ENCODE peak calls at places on chromosome 19, in eight cellular contexts. R, N, G, O, K, W, Q and U are unnamed samples. For H3K4me1, the result is how much of the 10 kb centered on the place peaks cover.

GRCh38 chr19:42280761-42281174 is 11.7 kb downstream of the CIC start:
- DNase-seq in N (no peak), R (no peak), O (no peak), Q (no peak), G (no peak), W (no peak), K (no peak), U (no peak)

GRCh38 chr19:3250675-3251074 is 26.2 kb downstream of the CELF5 start:
- DNase-seq in N (peak), R (no peak), K (peak), W (no peak), Q (peak), O (no peak), G (no peak), U (peak)

GRCh38 chr19:38869836-38870607 is 8.1 kb downstream of the RINL start:
- DNase-seq in O (peak), N (no peak), G (peak), K (peak), R (peak), Q (peak), W (peak), U (peak)

GRCh38 chr19:34975056-34975455 is 11.0 kb upstream of the ZNF792 start:
- DNase-seq in O (no peak), Q (no peak), R (no peak), W (no peak), G (no peak), K (no peak), N (no peak), U (no peak)

GRCh38 chr19:56597696-56598095 is 2.6 kb downstream of the ZNF71 start:
- DNase-seq in Q (no peak), O (no peak), G (no peak), K (no peak), W (no peak), R (no peak), N (no peak), U (no peak)

GRCh38 chr19:12112701-12113100 is 27.4 kb downstream of the ZNF20 start:
- DNase-seq in W (no peak), R (no peak), K (no peak), N (no peak), Q (no peak), G (no peak), O (no peak), U (no peak)

GRCh38 chr19:51783373-51783772 is 11.6 kb upstream of the FPR3 start:
- DNase-seq in R (no peak), W (no peak), G (no peak), K (no peak), Q (no peak), N (no peak), O (no peak), U (no peak)

GRCh38 chr19:9806781-9807180 is 12.1 kb downstream of the FBXL12 start:
- DNase-seq in K (no peak), N (no peak), R (no peak), O (no peak), G (no peak), Q (no peak), W (no peak), U (no peak)

GRCh38 chr19:1161716-1162115 is 12.4 kb downstream of the SBNO2 start:
- DNase-seq in N (peak), G (no peak), R (no peak), W (peak), Q (no peak), K (no peak), O (no peak), U (no peak)

GRCh38 chr19:3699071-3699740 is 1.1 kb downstream of the PIP5K1C start:
- DNase-seq in W (no peak), Q (peak), N (no peak), O (peak), G (peak), K (no peak), R (peak), U (peak)

GRCh38 chr19:29667941-29668340 is 2.7 kb downstream of the PLEKHF1 start:
- DNase-seq in Q (peak), R (no peak), W (peak), O (no peak), N (no peak), K (peak), G (no peak), U (peak)

GRCh38 chr19:29665826-29666633 is 769 bp downstream of the PLEKHF1 start:
- DNase-seq in K (no peak), W (peak), Q (no peak), R (peak), G (no peak), O (no peak), N (peak), U (peak)

GRCh38 chr19:29666634-29667389 is 1.6 kb downstream of the PLEKHF1 start:
- DNase-seq in O (peak), W (peak), G (peak), N (peak), R (peak), K (no peak), Q (peak), U (peak)

GRCh38 chr19:29668746-29669609 is 3.7 kb downstream of the PLEKHF1 start:
- DNase-seq in G (no peak), W (no peak), O (no peak), R (no peak), N (no peak), K (no peak), Q (no peak), U (no peak)

GRCh38 chr19:29667390-29667783 is 2.1 kb downstream of the PLEKHF1 start:
- DNase-seq in R (no peak), O (no peak), G (no peak), K (no peak), Q (no peak), W (no peak), N (no peak), U (no peak)
- H3K4me1 ChIP-seq in R (half or more), O (half or more), G (half or more), K (half or more), Q (half or more), W (half or more), N (half or more), U (half or more)

GRCh38 chr19:44939668-44940067 is 2.4 kb upstream of the APOC4 start:
- DNase-seq in G (no peak), R (no peak), K (no peak), W (no peak), Q (no peak), O (no peak), N (no peak), U (no peak)
- H3K4me1 ChIP-seq in G (under half), R (under half), K (under half), W (under half), Q (under half), O (under half), N (under half), U (under half)

GRCh38 chr19:33302175-33302973 is at the start of gene CEBPA:
- DNase-seq in W (peak), N (peak), O (peak), G (no peak), Q (no peak), R (peak), K (peak), U (peak)
- H3K4me1 ChIP-seq in W (half or more), N (under half), O (under half), G (under half), Q (under half), R (under half), K (under half), U (under half)

GRCh38 chr19:47730521-47730889 is 14.8 kb upstream of the NOP53 start:
- DNase-seq in K (no peak), Q (no peak), W (no peak), G (no peak), O (no peak), R (no peak), N (no peak), U (no peak)

GRCh38 chr19:47729799-47730520 is 15.4 kb upstream of the NOP53 start:
- DNase-seq in Q (peak), W (peak), N (peak), K (no peak), R (peak), O (peak), G (no peak), U (no peak)

GRCh38 chr19:47729468-47729798 is 15.9 kb upstream of the NOP53 start:
- DNase-seq in G (peak), Q (no peak), R (peak), K (no peak), O (peak), N (peak), W (peak), U (no peak)

GRCh38 chr19:47735131-47735530 is 10.2 kb upstream of the NOP53 start:
- DNase-seq in N (no peak), G (no peak), Q (no peak), W (no peak), K (no peak), O (no peak), R (no peak), U (no peak)

GRCh38 chr19:47730910-47731309 is 14.4 kb upstream of the NOP53 start:
- DNase-seq in Q (no peak), W (no peak), O (no peak), R (no peak), G (no peak), K (no peak), N (no peak), U (no peak)
- H3K4me1 ChIP-seq in Q (under half), W (under half), O (under half), R (half or more), G (under half), K (under half), N (under half), U (under half)

GRCh38 chr19:18612051-18612771 is 459 bp upstream of the TMEM59L start:
- DNase-seq in W (no peak), G (no peak), O (no peak), K (no peak), R (no peak), Q (no peak), N (no peak), U (no peak)

GRCh38 chr19:18610556-18611326 is 1.9 kb upstream of the TMEM59L start:
- DNase-seq in R (no peak), O (no peak), K (no peak), W (no peak), Q (no peak), G (no peak), N (no peak), U (no peak)

GRCh38 chr19:18613589-18614234 is 1.0 kb downstream of the TMEM59L start:
- DNase-seq in Q (no peak), G (no peak), R (no peak), N (no peak), O (no peak), W (no peak), K (no peak), U (no peak)

GRCh38 chr19:18611327-18612050 is 1.2 kb upstream of the TMEM59L start:
- DNase-seq in R (no peak), N (no peak), Q (no peak), G (no peak), O (no peak), K (no peak), W (no peak), U (no peak)

GRCh38 chr19:18612772-18613588 is at the start of gene TMEM59L:
- DNase-seq in K (peak), W (no peak), R (no peak), O (no peak), G (no peak), Q (peak), N (no peak), U (peak)
- H3K4me1 ChIP-seq in K (under half), W (under half), R (under half), O (under half), G (under half), Q (under half), N (under half), U (under half)

DNA sequence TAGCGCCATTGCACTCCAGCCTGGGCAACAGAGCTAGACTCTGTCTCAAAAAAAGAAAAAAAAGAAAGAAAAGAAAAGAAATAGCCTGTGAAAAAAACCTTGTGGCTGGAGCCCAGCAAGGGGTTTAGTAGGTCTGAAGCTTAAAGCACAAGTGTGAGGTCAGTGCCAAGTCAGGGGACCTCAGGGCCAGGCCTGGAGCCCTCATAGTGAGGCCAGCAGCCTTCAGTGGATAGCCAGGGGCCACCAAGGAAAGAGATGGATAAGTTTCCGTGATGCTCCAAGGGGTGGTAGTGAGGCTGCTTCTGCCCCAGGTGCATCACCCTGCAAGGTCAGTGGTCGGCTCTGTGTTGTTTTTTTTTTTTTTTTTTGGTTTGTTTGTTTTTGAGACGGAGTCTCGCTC is 12.9 kb downstream of the TINCR start:
- DNase-seq in G (no peak), W (no peak), K (no peak), R (no peak), N (no peak), O (no peak), Q (no peak), U (no peak)
- H3K4me1 ChIP-seq in G (under half), W (under half), K (under half), R (under half), N (under half), O (under half), Q (under half), U (under half)

GRCh38 chr19:16604615-16605014 is 23.4 kb downstream of the MED26 start:
- DNase-seq in G (no peak), N (no peak), O (no peak), W (no peak), K (no peak), Q (no peak), R (no peak), U (no peak)
- H3K4me1 ChIP-seq in G (under half), N (under half), O (under half), W (half or more), K (under half), Q (under half), R (half or more), U (under half)

GRCh38 chr19:54373781-54374266 is 9.1 kb upstream of the LAIR1 start:
- DNase-seq in R (no peak), W (no peak), G (no peak), N (no peak), Q (peak), O (no peak), K (no peak), U (no peak)

GRCh38 chr19:54364775-54365257 is at the start of gene LAIR1:
- DNase-seq in N (no peak), K (peak), G (no peak), W (peak), R (no peak), O (no peak), Q (peak), U (peak)

GRCh38 chr19:54366811-54367210 is 2.1 kb upstream of the LAIR1 start:
- DNase-seq in R (no peak), O (no peak), W (no peak), K (no peak), N (no peak), Q (peak), G (no peak), U (no peak)

DNA sequence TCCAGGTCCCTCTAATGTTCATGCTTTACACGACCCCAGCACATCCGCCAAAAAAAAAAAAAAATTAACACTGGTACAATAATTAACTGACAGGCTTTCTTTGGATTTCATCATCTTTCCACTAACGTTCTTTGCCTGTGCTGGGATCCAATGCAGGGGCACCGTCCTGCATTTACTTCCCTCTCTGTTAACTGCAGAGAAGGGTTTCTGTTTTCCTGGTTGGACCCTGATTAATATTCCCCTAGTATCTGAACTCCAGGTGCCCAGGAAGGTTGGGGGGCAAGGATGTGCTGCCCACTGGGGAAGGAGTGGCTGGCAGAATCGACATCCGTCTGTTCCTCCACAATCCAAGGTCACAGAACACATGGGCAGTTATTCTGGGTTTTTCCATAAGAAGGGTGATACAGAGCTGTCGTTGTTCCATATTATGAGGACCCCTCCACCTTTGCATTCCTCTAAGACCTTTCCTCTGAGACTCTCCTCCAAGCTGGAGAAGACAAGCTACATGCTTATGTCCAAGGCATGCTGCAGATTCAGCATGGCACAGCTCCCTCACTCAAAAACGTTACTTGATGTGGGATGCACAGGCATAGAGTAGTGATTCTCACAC is 4.5 kb upstream of the LAIR1 start:
- DNase-seq in K (no peak), N (no peak), Q (peak), O (no peak), W (no peak), G (no peak), R (no peak), U (no peak)
- H3K4me1 ChIP-seq in K (half or more), N (under half), Q (half or more), O (under half), W (under half), G (under half), R (under half), U (half or more)

DNA sequence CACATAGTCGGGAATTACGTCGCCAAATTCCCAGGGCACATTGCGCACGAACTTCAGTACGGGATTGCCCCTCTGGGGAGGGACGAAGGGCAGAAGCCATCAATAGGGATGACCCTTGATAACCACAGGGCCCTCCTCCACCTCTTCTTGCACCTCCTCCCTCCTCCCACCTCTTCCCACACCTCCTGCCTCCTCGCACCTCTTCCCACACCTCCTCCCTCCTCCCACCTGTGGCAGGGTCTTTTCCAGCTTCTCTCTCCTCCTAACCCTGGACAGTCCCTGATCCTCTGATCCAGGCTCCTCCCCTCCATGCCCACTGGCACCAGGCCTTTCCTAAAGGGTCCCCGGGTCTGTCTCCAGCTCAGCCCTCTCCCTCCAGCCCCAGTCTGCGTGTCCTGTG is 3.4 kb downstream of the ERCC1 start:
- DNase-seq in K (no peak), G (no peak), N (no peak), R (no peak), Q (no peak), W (no peak), O (no peak), U (no peak)
- H3K4me1 ChIP-seq in K (under half), G (under half), N (under half), R (half or more), Q (under half), W (under half), O (under half), U (under half)

GRCh38 chr19:10891360-10892108 is 20.2 kb downstream of the CARM1 start:
- DNase-seq in G (no peak), R (peak), O (no peak), N (no peak), Q (no peak), K (no peak), W (peak), U (no peak)

GRCh38 chr19:10895363-10895762 is 24.0 kb downstream of the CARM1 start:
- DNase-seq in N (no peak), Q (no peak), W (no peak), K (no peak), G (no peak), R (no peak), O (no peak), U (no peak)

GRCh38 chr19:10889880-10890279 is 18.5 kb downstream of the CARM1 start:
- DNase-seq in G (no peak), N (no peak), R (no peak), K (no peak), W (no peak), Q (no peak), O (no peak), U (no peak)

GRCh38 chr19:10894911-10895213 is 23.5 kb downstream of the CARM1 start:
- DNase-seq in W (no peak), Q (no peak), R (no peak), O (no peak), N (no peak), G (no peak), K (no peak), U (no peak)

GRCh38 chr19:10892256-10892655 is 20.9 kb downstream of the CARM1 start:
- DNase-seq in Q (no peak), O (no peak), K (no peak), G (no peak), R (no peak), W (no peak), N (no peak), U (no peak)
- H3K4me1 ChIP-seq in Q (under half), O (under half), K (under half), G (under half), R (half or more), W (half or more), N (under half), U (under half)